ENCODE peak calls at places on chromosome 19, in eight cellular contexts. U, O, V, N, Y, K, X and C are unnamed samples.

GRCh38 chr19:56736571-56736970 is 65.0 kb upstream of the ZNF835 start:
- DNase-seq in U (no peak), O (no peak), V (no peak), N (no peak), Y (no peak), K (no peak), X (no peak), C (no peak)

GRCh38 chr19:29893606-29894284 is 48.3 kb upstream of the URI1 start:
- DNase-seq in U (no peak), O (no peak), V (no peak), N (peak), Y (no peak), K (no peak), X (no peak), C (no peak)

GRCh38 chr19:5104871-5105351 is 136.0 kb downstream of the KDM4B start:
- DNase-seq in U (no peak), O (no peak), V (no peak), N (no peak), Y (no peak), K (no peak), X (peak), C (no peak)

GRCh38 chr19:9914315-9915207 is 21.8 kb downstream of the OLFM2 start:
- DNase-seq in U (no peak), O (peak), V (peak), N (peak), Y (peak), K (peak), X (peak), C (peak)

GRCh38 chr19:42468273-42468796 is 25.6 kb upstream of the CXCL17 start:
- DNase-seq in U (no peak), O (peak), V (peak), N (no peak), Y (no peak), K (peak), X (no peak), C (no peak)

GRCh38 chr19:45079911-45080469 is 930 bp downstream of the GEMIN7 start:
- DNase-seq in U (no peak), O (no peak), V (no peak), N (no peak), Y (no peak), K (no peak), X (no peak), C (no peak)

GRCh38 chr19:794989-795658 is 2.1 kb upstream of the PTBP1 start:
- DNase-seq in U (no peak), O (peak), V (no peak), N (no peak), Y (no peak), K (no peak), X (no peak), C (no peak)

GRCh38 chr19:44737238-44738160 is 11.0 kb upstream of the BCL3 start:
- DNase-seq in U (no peak), O (peak), V (peak), N (no peak), Y (no peak), K (no peak), X (no peak), C (no peak)

GRCh38 chr19:47422417-47423163 is 3.3 kb upstream of the MEIS3 start:
- DNase-seq in U (no peak), O (no peak), V (no peak), N (no peak), Y (no peak), K (no peak), X (no peak), C (no peak)